ENCODE peak calls at places on chromosomes 11 and 22, in six cellular contexts. N, T, V, O, P and Z are unnamed samples.

GRCh38 chr11:90288207-90288821 is 65.5 kb upstream of the CHORDC1 start:
- DNase-seq in O (no peak), T (no peak), N (no peak), P (peak), V (no peak), Z (no peak)

GRCh38 chr22:18023509-18024275 is 669 bp downstream of the MICAL3 start:
- DNase-seq in N (peak), V (peak), P (peak), O (peak), T (peak), Z (peak)

GRCh38 chr22:48319321-48320047 is 1508.2 kb downstream of the BRD1 start:
- DNase-seq in P (no peak), O (no peak), T (no peak), N (no peak), V (no peak), Z (no peak)

GRCh38 chr22:46067159-46068111 is 82.9 kb upstream of the PPARA start:
- DNase-seq in V (no peak), N (no peak), P (no peak), T (no peak), O (no peak), Z (no peak)

GRCh38 chr22:46484861-46485595 is 52.4 kb downstream of the CELSR1 start:
- DNase-seq in V (no peak), O (no peak), T (no peak), P (no peak), N (no peak), Z (no peak)

GRCh38 chr11:118047749-118048148 is 29.1 kb upstream of the TMPRSS4 start:
- DNase-seq in O (no peak), V (no peak), T (no peak), P (no peak), N (no peak), Z (no peak)

GRCh38 chr11:96050435-96051182 is 126.7 kb upstream of the MTMR2 start:
- DNase-seq in N (no peak), T (no peak), P (no peak), O (no peak), V (no peak), Z (peak)

GRCh38 chr22:39220897-39221850 is 23.6 kb downstream of the PDGFB start:
- DNase-seq in T (no peak), O (no peak), V (no peak), P (no peak), N (no peak), Z (no peak)

GRCh38 chr11:109041876-109042275 is 377.0 kb downstream of the DDX10 start:
- DNase-seq in T (no peak), N (no peak), O (no peak), P (no peak), V (no peak), Z (no peak)

GRCh38 chr11:3140291-3140603 is 24.9 kb downstream of the OSBPL5 start:
- DNase-seq in T (no peak), O (no peak), N (no peak), V (no peak), P (no peak), Z (no peak)

GRCh38 chr22:41557401-41558240 is 3.2 kb upstream of the CSDC2 start:
- DNase-seq in N (no peak), T (peak), V (no peak), P (peak), O (peak), Z (no peak)

GRCh38 chr11:3095712-3096361 is 38.6 kb upstream of the CARS1 start:
- DNase-seq in N (no peak), T (no peak), V (peak), O (no peak), P (no peak), Z (no peak)

GRCh38 chr11:111305403-111305802 is 7.1 kb downstream of the POU2AF3 start:
- DNase-seq in V (no peak), O (no peak), P (no peak), N (no peak), T (no peak), Z (no peak)

GRCh38 chr11:48062649-48063048 is 82.3 kb downstream of the PTPRJ start:
- DNase-seq in P (no peak), V (no peak), N (no peak), T (no peak), O (no peak), Z (peak)

GRCh38 chr11:110182886-110183285 is 89.7 kb downstream of the ZC3H12C start:
- DNase-seq in O (no peak), V (peak), P (no peak), N (no peak), T (no peak), Z (peak)

GRCh38 chr11:34855754-34856095 is 60.5 kb downstream of the APIP start:
- DNase-seq in O (no peak), V (no peak), P (no peak), N (no peak), T (no peak), Z (no peak)

GRCh38 chr11:24509114-24509513 is 12.3 kb downstream of the LUZP2 start:
- DNase-seq in N (no peak), O (no peak), P (no peak), V (no peak), T (no peak), Z (no peak)

GRCh38 chr11:116911981-116912734 is 74.7 kb upstream of the APOA1 start:
- DNase-seq in T (no peak), V (no peak), N (no peak), O (no peak), P (no peak), Z (no peak)

GRCh38 chr11:92225563-92226308 is 1.1 kb downstream of the FAT3 start:
- DNase-seq in N (no peak), V (no peak), O (peak), P (no peak), T (peak), Z (no peak)

GRCh38 chr22:39132871-39133524 is 19.5 kb downstream of the CBX7 start:
- DNase-seq in P (no peak), N (no peak), T (no peak), O (no peak), V (no peak), Z (no peak)

GRCh38 chr11:64101461-64101860 is 64.5 kb downstream of the MACROD1 start:
- DNase-seq in T (peak), O (peak), V (no peak), N (no peak), P (no peak), Z (no peak)

GRCh38 chr11:134261626-134262488 is 8.5 kb downstream of the ACAD8 start:
- DNase-seq in P (peak), N (no peak), T (no peak), V (no peak), O (no peak), Z (peak)

GRCh38 chr11:75782540-75783263 is 14.1 kb downstream of the DGAT2 start:
- DNase-seq in P (no peak), O (no peak), V (no peak), N (no peak), T (no peak), Z (peak)